ENCODE peak calls at places on chromosome 13, in four cellular contexts. N is A549, H is body of pancreas, M is adrenal gland. W is an unnamed sample.

GRCh38 chr13:19772306-19772705 is 10.4 kb downstream of the PSPC1 start:
- DNase-seq in N (no peak), H (no peak), M (no peak), W (no peak)

GRCh38 chr13:51230473-51231105 is 8.4 kb downstream of the FAM124A start:
- DNase-seq in N (no peak), H (peak), M (peak), W (no peak)

GRCh38 chr13:23724196-23724970 is 154.2 kb downstream of the TNFRSF19 start:
- DNase-seq in N (no peak), M (no peak), H (no peak), W (no peak)

GRCh38 chr13:20848203-20848602 is 54.3 kb downstream of the XPO4 start:
- DNase-seq in M (no peak), N (no peak), H (no peak), W (no peak)

GRCh38 chr13:99663185-99663825 is 162.0 kb downstream of the TM9SF2 start:
- DNase-seq in M (no peak), N (no peak), H (no peak), W (no peak)

GRCh38 chr13:22369840-22370239 is 699.0 kb downstream of the FGF9 start:
- DNase-seq in N (no peak), M (no peak), H (no peak), W (no peak)

GRCh38 chr13:46295531-46296464 is 84.1 kb downstream of the LRRC63 start:
- DNase-seq in M (peak), N (no peak), H (peak), W (peak)

GRCh38 chr13:19927117-19927734 is 31.3 kb upstream of the ZMYM2 start:
- DNase-seq in M (no peak), N (peak), H (no peak), W (no peak)

GRCh38 chr13:80360298-80360827 is 19.4 kb upstream of the SPRY2 start:
- DNase-seq in H (no peak), M (no peak), N (no peak), W (no peak)

GRCh38 chr13:113151745-113152707 is 6.4 kb upstream of the PROZ start:
- DNase-seq in H (no peak), N (no peak), M (peak), W (peak)

GRCh38 chr13:74695021-74695800 is 561.0 kb upstream of the KLF12 start:
- DNase-seq in N (no peak), H (no peak), M (peak), W (no peak)

GRCh38 chr13:64819081-64819480 is 2411.1 kb downstream of the PCDH9 start:
- DNase-seq in M (no peak), N (no peak), H (no peak), W (no peak)

GRCh38 chr13:31851201-31851600 is 111.9 kb downstream of the RXFP2 start:
- DNase-seq in N (no peak), M (no peak), H (no peak), W (no peak)

GRCh38 chr13:97310809-97311436 is 88.8 kb downstream of the MBNL2 start:
- DNase-seq in M (no peak), H (no peak), N (no peak), W (no peak)

GRCh38 chr13:68481130-68481529 is 1251.0 kb upstream of the PCDH9 start:
- DNase-seq in H (peak), N (no peak), M (no peak), W (no peak)

GRCh38 chr13:113016526-113017295 is 47.7 kb downstream of the MCF2L start:
- DNase-seq in H (no peak), N (no peak), M (no peak), W (no peak)

GRCh38 chr13:75425216-75426009 is 56.6 kb downstream of the TBC1D4 start:
- DNase-seq in N (no peak), M (no peak), H (no peak), W (no peak)

GRCh38 chr13:42807866-42808265 is 26.5 kb downstream of the FAM216B start:
- DNase-seq in H (no peak), N (peak), M (peak), W (no peak)

GRCh38 chr13:59269476-59269875 is 894.3 kb downstream of the DIAPH3 start:
- DNase-seq in M (no peak), H (no peak), N (no peak), W (no peak)

GRCh38 chr13:47835470-47836228 is 165.4 kb downstream of the SUCLA2 start:
- DNase-seq in H (no peak), M (no peak), N (no peak), W (no peak)

GRCh38 chr13:35838356-35838755 is 292.8 kb downstream of the DCLK1 start:
- DNase-seq in H (no peak), M (no peak), N (no peak), W (no peak)

GRCh38 chr13:38947049-38947448 is 43.6 kb downstream of the STOML3 start:
- DNase-seq in H (no peak), M (no peak), N (no peak), W (no peak)

GRCh38 chr13:20193142-20193923 is 595 bp upstream of the GJB2 start:
- DNase-seq in N (no peak), M (no peak), H (no peak), W (no peak)

GRCh38 chr13:106625578-106625977 is 57.6 kb upstream of the ARGLU1 start:
- DNase-seq in H (no peak), M (no peak), N (no peak), W (no peak)

GRCh38 chr13:90293793-90294361 is 1053.6 kb upstream of the MIR17HG start:
- DNase-seq in N (no peak), H (no peak), M (no peak), W (no peak)

GRCh38 chr13:32234914-32235313 is 80.2 kb downstream of the ZAR1L start:
- DNase-seq in H (no peak), N (no peak), M (no peak), W (no peak)

GRCh38 chr13:94579063-94579462 is 16.9 kb downstream of the TGDS start:
- DNase-seq in M (no peak), N (no peak), H (no peak), W (no peak)

GRCh38 chr13:36074659-36075058 is 56.5 kb downstream of the DCLK1 start:
- DNase-seq in N (no peak), H (no peak), M (no peak), W (no peak)

DNA sequence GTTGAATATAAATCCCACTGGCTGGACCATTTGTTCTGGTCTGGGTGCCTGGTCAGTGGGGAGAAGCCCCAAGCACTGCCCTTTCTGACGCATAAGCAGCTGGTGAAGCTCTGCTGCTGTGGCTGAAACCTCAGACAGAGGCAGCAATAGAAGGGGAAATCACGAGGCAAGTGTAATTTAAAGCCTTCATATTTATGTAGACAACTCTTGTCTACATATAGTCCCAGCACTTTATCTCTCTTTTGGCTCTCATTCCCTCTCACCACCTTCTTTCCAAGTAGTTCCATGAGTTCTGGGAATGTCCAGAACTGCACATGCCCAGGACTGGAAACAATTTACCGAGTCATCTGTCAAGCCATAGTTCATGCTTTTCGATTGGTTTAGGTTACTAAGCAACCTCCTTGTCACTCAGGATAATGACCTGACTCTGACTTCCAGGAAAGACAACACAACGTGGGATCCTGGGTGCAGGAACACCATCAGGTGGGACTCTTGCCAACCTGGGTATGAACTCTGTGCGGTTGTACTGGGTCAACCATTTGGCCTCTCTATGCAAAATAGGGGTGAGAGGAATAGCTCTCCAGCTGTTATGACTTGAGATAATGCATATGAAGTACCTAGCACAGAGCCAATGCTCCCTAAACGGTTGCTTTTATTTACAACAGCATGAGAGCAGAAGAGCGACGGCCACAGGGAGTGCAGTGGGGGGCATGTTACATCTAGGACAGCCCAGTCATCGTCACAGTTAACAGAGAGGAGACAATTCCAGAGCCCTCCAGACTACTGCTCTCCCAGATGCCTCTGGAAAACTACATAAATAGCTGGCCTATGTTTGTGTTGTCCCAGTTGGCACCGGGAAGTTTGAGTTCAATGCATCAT is 321.9 kb downstream of the FOXO1 start:
- DNase-seq in H (no peak), N (peak), M (no peak), W (no peak)
- TF ChIP-seq POLR2A in H (no peak), N (no peak), M (no peak), W (no peak)

GRCh38 chr13:102591988-102592781 is 4.6 kb upstream of the TPP2 start:
- DNase-seq in N (peak), H (peak), M (peak), W (peak)
- TF ChIP-seq POLR2A in N (no peak), H (peak), M (no peak), W (no peak)

GRCh38 chr13:27979001-27979643 is 9.4 kb downstream of the URAD start:
- DNase-seq in M (no peak), H (no peak), N (no peak), W (no peak)
- TF ChIP-seq POLR2A in M (no peak), H (no peak), N (no peak), W (no peak)

GRCh38 chr13:30676672-30677071 is 58.7 kb upstream of the ALOX5AP start:
- DNase-seq in N (peak), M (no peak), H (no peak), W (peak)

GRCh38 chr13:30679483-30680330 is 55.6 kb upstream of the ALOX5AP start:
- DNase-seq in H (no peak), N (peak), M (no peak), W (peak)

GRCh38 chr13:30668305-30668704 is 50.6 kb downstream of the USPL1 start:
- DNase-seq in H (no peak), N (no peak), M (no peak), W (no peak)

GRCh38 chr13:30671271-30671815 is 53.6 kb downstream of the USPL1 start:
- DNase-seq in H (no peak), M (no peak), N (no peak), W (no peak)

DNA sequence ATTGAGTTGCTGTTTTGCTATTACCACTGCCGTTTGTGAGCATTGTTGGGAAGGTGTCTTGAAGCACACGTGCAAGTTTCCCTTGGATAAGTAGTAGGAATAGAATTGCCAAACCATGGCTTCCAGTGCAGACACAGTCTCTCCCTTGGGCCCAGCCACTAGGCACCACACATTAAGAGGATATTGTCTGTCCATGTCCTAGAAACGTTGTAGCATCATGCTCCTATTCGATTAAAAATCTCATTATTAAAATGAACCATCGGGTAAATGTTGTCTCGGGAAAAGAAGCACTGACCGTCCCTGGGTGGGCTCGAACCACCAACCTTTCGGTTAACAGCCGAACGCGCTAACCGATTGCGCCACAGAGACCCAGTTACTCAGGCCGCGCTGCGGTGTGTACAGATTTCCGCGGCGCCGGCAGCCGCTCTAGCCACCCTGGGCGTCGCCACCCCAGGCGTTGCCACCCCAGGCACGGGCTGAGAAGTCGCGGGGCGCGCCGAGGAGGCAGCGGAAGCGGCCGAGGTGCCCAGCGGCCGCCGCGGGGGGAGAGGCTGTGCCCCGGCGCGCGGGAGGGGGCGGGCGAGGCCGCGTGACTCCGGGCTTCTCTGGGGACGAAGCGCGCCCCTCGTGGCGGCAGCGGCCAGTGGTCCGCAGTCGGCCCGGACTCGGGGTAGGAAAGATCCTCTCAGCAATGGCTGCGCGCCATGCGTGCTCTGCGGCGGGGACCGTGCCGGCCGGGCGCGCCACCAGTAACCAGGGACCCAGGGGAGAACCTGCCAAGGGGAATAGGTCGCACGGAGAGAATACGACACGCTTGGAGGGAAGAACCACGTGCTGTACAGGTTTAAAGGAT is 56.2 kb downstream of the USPL1 start:
- DNase-seq in N (peak), H (peak), M (peak), W (peak)
- TF ChIP-seq POLR2A in N (peak), H (peak), M (peak), W (peak)